ENCODE peak calls at places on chromosomes 3 and 15, in six cellular contexts. One of them, this sample, is unnamed.

GRCh38 chr3:73669268-73669667 is 44.5 kb upstream of the PDZRN3 start:
- DNase-seq in trophoblast cell: peak; percentile 62
- DNase-seq in IMR-90: peak; percentile 81
- DNase-seq in H9: no peak
- DNase-seq in H1: no peak
- DNase-seq in mesenchymal stem cell: peak; percentile 20
- DNase-seq in this sample: no peak

GRCh38 chr3:32872487-32873382 is 54.9 kb downstream of the TRIM71 start:
- DNase-seq in trophoblast cell: no peak
- DNase-seq in IMR-90: no peak
- DNase-seq in H9: no peak
- DNase-seq in H1: no peak
- DNase-seq in mesenchymal stem cell: no peak
- DNase-seq in this sample: no peak

GRCh38 chr3:13110678-13111116 is 37.5 kb upstream of the IQSEC1 start:
- DNase-seq in trophoblast cell: peak; percentile 4
- DNase-seq in IMR-90: no peak
- DNase-seq in H9: no peak
- DNase-seq in H1: no peak
- DNase-seq in mesenchymal stem cell: peak; percentile 65
- DNase-seq in this sample: no peak

GRCh38 chr15:84594617-84595290 is 6.1 kb upstream of the ZSCAN2 start:
- DNase-seq in trophoblast cell: no peak
- DNase-seq in IMR-90: no peak
- DNase-seq in H9: no peak
- DNase-seq in H1: no peak
- DNase-seq in mesenchymal stem cell: no peak
- DNase-seq in this sample: no peak

GRCh38 chr15:76636059-76636458 is 269.1 kb downstream of the SCAPER start:
- DNase-seq in trophoblast cell: no peak
- DNase-seq in IMR-90: no peak
- DNase-seq in H9: no peak
- DNase-seq in H1: no peak
- DNase-seq in mesenchymal stem cell: peak; percentile 8
- DNase-seq in this sample: no peak

GRCh38 chr3:8625991-8626390 is 18.6 kb downstream of the SSUH2 start:
- DNase-seq in trophoblast cell: peak; percentile 65
- DNase-seq in IMR-90: peak; percentile 54
- DNase-seq in H9: no peak
- DNase-seq in H1: no peak
- DNase-seq in mesenchymal stem cell: peak; percentile 43
- DNase-seq in this sample: no peak

GRCh38 chr3:128395500-128396125 is 71.1 kb downstream of the DNAJB8 start:
- DNase-seq in trophoblast cell: no peak
- DNase-seq in IMR-90: peak; percentile 43
- DNase-seq in H9: no peak
- DNase-seq in H1: no peak
- DNase-seq in mesenchymal stem cell: no peak
- DNase-seq in this sample: no peak

GRCh38 chr15:82044373-82045178 is 1.2 kb downstream of the MEX3B start:
- DNase-seq in trophoblast cell: peak; percentile 42
- DNase-seq in IMR-90: peak; percentile 81
- DNase-seq in H9: peak; percentile 84
- DNase-seq in H1: no peak
- DNase-seq in mesenchymal stem cell: peak; percentile 79
- DNase-seq in this sample: peak; percentile 70

GRCh38 chr15:68743256-68743655 is 77.4 kb downstream of the ANP32A start:
- DNase-seq in trophoblast cell: no peak
- DNase-seq in IMR-90: no peak
- DNase-seq in H9: no peak
- DNase-seq in H1: no peak
- DNase-seq in mesenchymal stem cell: no peak
- DNase-seq in this sample: no peak

GRCh38 chr3:158160958-158161357 is 51.1 kb downstream of the RSRC1 start:
- DNase-seq in trophoblast cell: peak; percentile 26
- DNase-seq in IMR-90: peak; percentile 86
- DNase-seq in H9: no peak
- DNase-seq in H1: no peak
- DNase-seq in mesenchymal stem cell: peak; percentile 73
- DNase-seq in this sample: no peak

GRCh38 chr15:101114146-101114545 is 137.7 kb downstream of the CHSY1 start:
- DNase-seq in trophoblast cell: no peak
- DNase-seq in IMR-90: no peak
- DNase-seq in H9: no peak
- DNase-seq in H1: no peak
- DNase-seq in mesenchymal stem cell: no peak
- DNase-seq in this sample: no peak

GRCh38 chr3:171936231-171936841 is 93.2 kb downstream of the TMEM212 start:
- DNase-seq in trophoblast cell: peak; percentile 96
- DNase-seq in IMR-90: peak; percentile 78
- DNase-seq in H9: no peak
- DNase-seq in H1: no peak
- DNase-seq in mesenchymal stem cell: peak; percentile 89
- DNase-seq in this sample: no peak

GRCh38 chr3:107453504-107453903 is 69.3 kb upstream of the BBX start:
- DNase-seq in trophoblast cell: no peak
- DNase-seq in IMR-90: no peak
- DNase-seq in H9: no peak
- DNase-seq in H1: no peak
- DNase-seq in mesenchymal stem cell: no peak
- DNase-seq in this sample: no peak

GRCh38 chr3:94024385-94024784 is 4.0 kb downstream of the STX19 start:
- DNase-seq in trophoblast cell: no peak
- DNase-seq in IMR-90: peak; percentile 24
- DNase-seq in H9: no peak
- DNase-seq in H1: no peak
- DNase-seq in mesenchymal stem cell: no peak
- DNase-seq in this sample: no peak

GRCh38 chr3:160400048-160400630 is 689 bp downstream of the SMC4 start:
- DNase-seq in trophoblast cell: peak; percentile 67
- DNase-seq in IMR-90: peak; percentile 49
- DNase-seq in H9: peak; percentile 33
- DNase-seq in H1: no peak
- DNase-seq in mesenchymal stem cell: peak; percentile 70
- DNase-seq in this sample: no peak

GRCh38 chr3:121924734-121925133 is 30.5 kb downstream of the SLC15A2 start:
- DNase-seq in trophoblast cell: no peak
- DNase-seq in IMR-90: no peak
- DNase-seq in H9: no peak
- DNase-seq in H1: no peak
- DNase-seq in mesenchymal stem cell: no peak
- DNase-seq in this sample: no peak

GRCh38 chr3:36540898-36541518 is 160.7 kb downstream of the STAC start:
- DNase-seq in trophoblast cell: peak; percentile 53
- DNase-seq in IMR-90: peak; percentile 9
- DNase-seq in H9: peak; percentile 38
- DNase-seq in H1: no peak
- DNase-seq in mesenchymal stem cell: peak; percentile 26
- DNase-seq in this sample: peak; percentile 45

GRCh38 chr15:54618120-54618519 is 578.6 kb downstream of the RSL24D1 start:
- DNase-seq in trophoblast cell: no peak
- DNase-seq in IMR-90: no peak
- DNase-seq in H9: no peak
- DNase-seq in H1: no peak
- DNase-seq in mesenchymal stem cell: no peak
- DNase-seq in this sample: no peak

GRCh38 chr15:50765202-50765967 is at the start of gene SPPL2A:
- DNase-seq in trophoblast cell: peak; percentile 78
- DNase-seq in IMR-90: peak; percentile 84
- DNase-seq in H9: peak; percentile 84
- DNase-seq in H1: no peak
- DNase-seq in mesenchymal stem cell: peak; percentile 89
- DNase-seq in this sample: peak; percentile 58

GRCh38 chr3:56902468-56903159 is 100.9 kb upstream of the ARHGEF3 start:
- DNase-seq in trophoblast cell: no peak
- DNase-seq in IMR-90: no peak
- DNase-seq in H9: no peak
- DNase-seq in H1: no peak
- DNase-seq in mesenchymal stem cell: no peak
- DNase-seq in this sample: no peak

GRCh38 chr3:83946554-83946953 is 1012.2 kb upstream of the CADM2 start:
- DNase-seq in trophoblast cell: no peak
- DNase-seq in IMR-90: no peak
- DNase-seq in H9: peak; percentile 38
- DNase-seq in H1: no peak
- DNase-seq in mesenchymal stem cell: no peak
- DNase-seq in this sample: no peak

GRCh38 chr3:50275996-50276761 is 2.7 kb upstream of the LSMEM2 start:
- DNase-seq in trophoblast cell: no peak
- DNase-seq in IMR-90: no peak
- DNase-seq in H9: peak; percentile 82
- DNase-seq in H1: no peak
- DNase-seq in mesenchymal stem cell: no peak
- DNase-seq in this sample: no peak

GRCh38 chr3:53160660-53161344 is at the start of gene PRKCD:
- DNase-seq in trophoblast cell: peak; percentile 74
- DNase-seq in IMR-90: peak; percentile 78
- DNase-seq in H9: peak; percentile 88
- DNase-seq in H1: no peak
- DNase-seq in mesenchymal stem cell: peak; percentile 79
- DNase-seq in this sample: peak; percentile 64

GRCh38 chr15:47711654-47712053 is 5.7 kb upstream of the SEMA6D start:
- DNase-seq in trophoblast cell: peak; percentile 63
- DNase-seq in IMR-90: no peak
- DNase-seq in H9: no peak
- DNase-seq in H1: no peak
- DNase-seq in mesenchymal stem cell: peak; percentile 26
- DNase-seq in this sample: no peak

GRCh38 chr15:42273900-42274692 is 863 bp upstream of the TMEM87A start:
- DNase-seq in trophoblast cell: peak; percentile 60
- DNase-seq in IMR-90: peak; percentile 67
- DNase-seq in H9: peak; percentile 34
- DNase-seq in H1: no peak
- DNase-seq in mesenchymal stem cell: peak; percentile 74
- DNase-seq in this sample: no peak
- H2BK5ac ChIP-seq in trophoblast cell: peak overlapping the region; percentile 86
- H2BK5ac ChIP-seq in IMR-90: peak overlapping the region; percentile 91
- H2BK5ac ChIP-seq in H9: no peak overlapping the region
- H2BK5ac ChIP-seq in H1: peak overlapping the region; percentile 47
- H2BK5ac ChIP-seq in mesenchymal stem cell: peak overlapping the region; percentile 39
- H2BK5ac ChIP-seq in this sample: no peak overlapping the region

GRCh38 chr3:66531256-66531655 is 30.4 kb upstream of the LRIG1 start:
- DNase-seq in trophoblast cell: no peak
- DNase-seq in IMR-90: no peak
- DNase-seq in H9: no peak
- DNase-seq in H1: no peak
- DNase-seq in mesenchymal stem cell: no peak
- DNase-seq in this sample: no peak

GRCh38 chr3:66532613-66533012 is 31.8 kb upstream of the LRIG1 start:
- DNase-seq in trophoblast cell: no peak
- DNase-seq in IMR-90: no peak
- DNase-seq in H9: no peak
- DNase-seq in H1: no peak
- DNase-seq in mesenchymal stem cell: no peak
- DNase-seq in this sample: no peak

GRCh38 chr3:66525771-66526170 is 24.9 kb upstream of the LRIG1 start:
- DNase-seq in trophoblast cell: no peak
- DNase-seq in IMR-90: no peak
- DNase-seq in H9: no peak
- DNase-seq in H1: no peak
- DNase-seq in mesenchymal stem cell: no peak
- DNase-seq in this sample: no peak

GRCh38 chr3:66532160-66532587 is 31.4 kb upstream of the LRIG1 start:
- DNase-seq in trophoblast cell: no peak
- DNase-seq in IMR-90: no peak
- DNase-seq in H9: peak; percentile 83
- DNase-seq in H1: peak; percentile 69
- DNase-seq in mesenchymal stem cell: no peak
- DNase-seq in this sample: no peak

DNA sequence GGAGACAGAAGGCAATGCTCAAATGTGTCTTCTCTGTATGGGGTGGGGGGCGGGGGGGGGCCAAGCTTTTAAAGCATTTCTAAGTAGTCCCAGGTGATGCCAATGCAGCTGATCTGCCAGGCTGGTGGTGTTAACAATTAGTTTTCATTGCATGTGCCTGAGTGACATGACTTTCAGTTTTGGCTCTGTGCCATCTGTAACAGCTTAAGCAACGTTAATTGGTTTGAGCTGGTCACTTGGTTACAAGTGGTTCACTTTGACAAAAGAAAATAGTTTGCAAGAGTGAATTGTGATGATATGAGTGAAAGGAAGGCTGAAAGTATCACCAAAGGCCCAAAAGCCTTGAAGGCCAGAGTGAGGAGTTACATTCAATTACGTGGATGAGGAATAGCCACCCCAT is 26.4 kb upstream of the LRIG1 start:
- DNase-seq in trophoblast cell: no peak
- DNase-seq in IMR-90: no peak
- DNase-seq in H9: no peak
- DNase-seq in H1: no peak
- DNase-seq in mesenchymal stem cell: no peak
- DNase-seq in this sample: no peak
- H4K91ac ChIP-seq in trophoblast cell: no peak overlapping the region
- H4K91ac ChIP-seq in IMR-90: no peak overlapping the region
- H4K91ac ChIP-seq in H9: no peak overlapping the region
- H4K91ac ChIP-seq in H1: no peak overlapping the region
- H4K91ac ChIP-seq in mesenchymal stem cell: no peak overlapping the region
- H4K91ac ChIP-seq in this sample: no peak overlapping the region

DNA sequence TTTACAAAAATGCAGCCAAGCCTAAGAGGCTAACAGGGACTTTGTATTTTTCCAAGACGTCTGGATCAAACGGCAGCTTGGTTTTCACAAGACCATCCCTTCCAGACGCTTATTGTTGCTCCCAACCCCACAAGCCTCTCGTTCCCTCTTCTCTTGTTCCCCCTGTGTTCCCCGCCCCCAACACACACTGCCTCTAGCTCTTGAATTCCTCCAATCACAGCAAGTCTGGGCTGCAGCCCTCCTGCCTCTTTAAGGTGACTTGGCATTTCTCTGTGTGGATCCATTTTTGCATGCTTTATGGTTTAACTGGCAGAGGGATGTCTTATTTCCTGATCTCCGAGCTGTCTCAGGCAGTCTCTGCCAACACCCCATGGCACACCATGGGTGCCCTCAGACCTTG is 182.2 kb downstream of the ABHD5 start:
- DNase-seq in trophoblast cell: no peak
- DNase-seq in IMR-90: peak; percentile 41
- DNase-seq in H9: peak; percentile 39
- DNase-seq in H1: no peak
- DNase-seq in mesenchymal stem cell: peak; percentile 44
- DNase-seq in this sample: no peak
- H2BK5ac ChIP-seq in trophoblast cell: no peak overlapping the region
- H2BK5ac ChIP-seq in IMR-90: peak overlapping the region; percentile 7
- H2BK5ac ChIP-seq in H9: no peak overlapping the region
- H2BK5ac ChIP-seq in H1: peak overlapping the region; percentile 38
- H2BK5ac ChIP-seq in mesenchymal stem cell: no peak overlapping the region
- H2BK5ac ChIP-seq in this sample: peak overlapping the region; percentile 25

GRCh38 chr3:184456476-184456875 is 76.6 kb downstream of the CHRD start:
- DNase-seq in trophoblast cell: no peak
- DNase-seq in IMR-90: no peak
- DNase-seq in H9: no peak
- DNase-seq in H1: no peak
- DNase-seq in mesenchymal stem cell: no peak
- DNase-seq in this sample: no peak
- H4K91ac ChIP-seq in trophoblast cell: no peak overlapping the region
- H4K91ac ChIP-seq in IMR-90: no peak overlapping the region
- H4K91ac ChIP-seq in H9: no peak overlapping the region
- H4K91ac ChIP-seq in H1: no peak overlapping the region
- H4K91ac ChIP-seq in mesenchymal stem cell: no peak overlapping the region
- H4K91ac ChIP-seq in this sample: no peak overlapping the region